ENCODE peak calls at places on chromosomes 1 and 21, in eight cellular contexts. R is sigmoid colon; S is tibial artery; N is A549; Q is fibroblast of the aortic adventitia; T is cardiac fibroblast; Y is CD8-positive, alpha-beta T cell; Z is esophagus muscularis mucosa. K is an unnamed sample.
A peak's percentile ranks its signal among the peaks of the same experiment; 100 is the strongest.

GRCh38 chr1:20266141-20266540 is 24.5 kb upstream of the VWA5B1 start:
- DNase-seq in Q (peak; percentile 12), T (peak; percentile 23), N (no peak), S (no peak), Z (no peak), Y (no peak), R (no peak), K (no peak)

GRCh38 chr1:55257958-55258357 is 42.8 kb upstream of the USP24 start:
- DNase-seq in T (no peak), R (no peak), Z (no peak), Q (no peak), N (no peak), Y (peak; percentile 59), S (no peak), K (no peak)

GRCh38 chr1:67489643-67490042 is 59.4 kb upstream of the SERBP1 start:
- DNase-seq in T (peak; percentile 30), Q (peak; percentile 46), R (no peak), S (no peak), Y (no peak), N (no peak), Z (no peak), K (peak; percentile 20)

GRCh38 chr1:156073740-156074139 is 8.5 kb downstream of the MEX3A start:
- DNase-seq in R (no peak), T (no peak), N (no peak), Q (no peak), Z (no peak), S (no peak), Y (no peak), K (no peak)

GRCh38 chr1:109721971-109722370 is 9.9 kb downstream of the GSTM5 start:
- DNase-seq in Q (no peak), R (no peak), T (no peak), S (no peak), Z (no peak), Y (no peak), N (no peak), K (no peak)

GRCh38 chr1:47677241-47677940 is 239.5 kb downstream of the FOXD2 start:
- DNase-seq in S (no peak), N (no peak), Z (no peak), Y (peak; percentile 5), R (peak; percentile 25), T (no peak), Q (no peak), K (no peak)

GRCh38 chr1:173093721-173094450 is 43.1 kb upstream of the TNFSF18 start:
- DNase-seq in Y (no peak), Q (peak; percentile 10), N (no peak), R (no peak), T (peak; percentile 13), S (no peak), Z (no peak), K (peak; percentile 54)

GRCh38 chr1:19177811-19178210 is 32.3 kb downstream of the UBR4 start:
- DNase-seq in N (no peak), Y (no peak), T (no peak), R (no peak), Q (no peak), Z (no peak), S (no peak), K (no peak)

GRCh38 chr21:42262826-42263225 is 43.9 kb downstream of the ABCG1 start:
- DNase-seq in T (peak; percentile 35), N (peak; percentile 8), R (peak; percentile 86), Q (peak; percentile 4), Z (no peak), Y (no peak), S (peak; percentile 76), K (no peak)

GRCh38 chr1:230058619-230059018 is 8.4 kb upstream of the GALNT2 start:
- DNase-seq in Z (peak; percentile 45), T (no peak), S (no peak), Y (no peak), Q (no peak), N (no peak), R (no peak), K (no peak)

GRCh38 chr1:205926213-205926612 is 17.0 kb downstream of the SLC26A9 start:
- DNase-seq in S (no peak), T (no peak), N (no peak), Z (no peak), R (peak; percentile 29), Q (no peak), Y (no peak), K (no peak)

GRCh38 chr21:42621828-42622199 is 31.6 kb upstream of the PDE9A start:
- DNase-seq in T (no peak), Q (no peak), S (no peak), Z (no peak), R (no peak), Y (no peak), N (no peak), K (no peak)

GRCh38 chr1:32345289-32345827 is 9.3 kb upstream of the MARCKSL1 start:
- DNase-seq in Z (no peak), S (no peak), T (peak; percentile 39), N (no peak), R (no peak), Y (peak; percentile 41), Q (no peak), K (no peak)

GRCh38 chr1:29237906-29238600 is 1.7 kb downstream of the PTPRU start:
- DNase-seq in Y (no peak), T (peak; percentile 21), N (no peak), R (peak; percentile 81), S (peak; percentile 77), Z (no peak), Q (peak; percentile 12), K (no peak)

GRCh38 chr1:243917177-243917862 is 67.3 kb upstream of the AKT3 start:
- DNase-seq in Y (no peak), T (peak; percentile 91), S (no peak), N (peak; percentile 48), Z (no peak), R (peak; percentile 71), Q (peak; percentile 78), K (peak; percentile 85)

GRCh38 chr1:60265560-60266535 is 192.3 kb upstream of the C1orf87 start:
- DNase-seq in R (no peak), S (no peak), T (peak; percentile 88), Q (peak; percentile 59), Z (no peak), N (no peak), Y (no peak), K (peak; percentile 81)

DNA sequence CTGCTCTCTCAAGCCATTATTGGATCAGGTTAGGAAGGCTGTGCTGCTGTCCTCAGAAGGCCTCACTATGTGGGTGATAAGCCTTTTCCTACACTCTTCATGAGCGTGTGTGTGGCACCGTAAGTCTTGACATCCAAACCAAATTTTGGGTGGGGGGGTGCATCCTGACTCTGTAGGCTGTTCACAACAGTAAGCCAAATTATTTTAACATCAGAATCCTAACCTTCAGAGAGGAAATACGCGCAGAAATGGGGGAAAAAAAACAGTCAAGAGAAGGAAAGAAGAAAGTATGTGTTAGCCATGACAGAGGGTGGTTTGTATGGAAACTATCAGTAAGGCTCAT is 21.0 kb downstream of the STPG1 start:
- DNase-seq in R (no peak), Q (no peak), Y (no peak), T (no peak), N (no peak), Z (no peak), S (no peak), K (no peak)
- TF ChIP-seq CTCF in R (no peak), Q (no peak), Y (no peak), T (no peak), N (no peak), Z (no peak), S (no peak), K (no peak)

DNA sequence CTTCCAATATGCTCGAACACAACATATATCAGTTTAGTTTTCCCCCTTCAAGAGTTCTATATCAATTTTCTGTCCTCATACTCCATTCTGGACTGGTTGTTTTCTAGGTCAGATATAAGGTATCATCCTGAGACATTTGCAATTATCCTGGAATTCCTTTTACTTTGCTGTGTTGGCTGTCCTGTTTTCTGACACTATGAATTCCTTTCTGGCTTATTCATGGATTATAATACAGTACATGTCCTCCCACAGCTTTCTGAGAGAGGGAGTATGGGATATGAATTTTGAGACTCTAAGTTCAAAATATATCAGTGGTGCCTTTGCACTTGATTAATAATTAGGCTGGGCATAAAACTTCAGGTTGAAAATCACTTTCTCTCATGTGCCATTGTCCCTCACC is 11.9 kb downstream of the PHTF1 start:
- DNase-seq in N (no peak), S (no peak), Z (no peak), R (no peak), Q (peak; percentile 19), Y (no peak), T (peak; percentile 55), K (peak; percentile 30)
- H3K4me3 ChIP-seq in N (no peak overlapping the region), S (no peak overlapping the region), Z (no peak overlapping the region), R (no peak overlapping the region), Q (no peak overlapping the region), Y (no peak overlapping the region), T (no peak overlapping the region), K (no peak overlapping the region)

DNA sequence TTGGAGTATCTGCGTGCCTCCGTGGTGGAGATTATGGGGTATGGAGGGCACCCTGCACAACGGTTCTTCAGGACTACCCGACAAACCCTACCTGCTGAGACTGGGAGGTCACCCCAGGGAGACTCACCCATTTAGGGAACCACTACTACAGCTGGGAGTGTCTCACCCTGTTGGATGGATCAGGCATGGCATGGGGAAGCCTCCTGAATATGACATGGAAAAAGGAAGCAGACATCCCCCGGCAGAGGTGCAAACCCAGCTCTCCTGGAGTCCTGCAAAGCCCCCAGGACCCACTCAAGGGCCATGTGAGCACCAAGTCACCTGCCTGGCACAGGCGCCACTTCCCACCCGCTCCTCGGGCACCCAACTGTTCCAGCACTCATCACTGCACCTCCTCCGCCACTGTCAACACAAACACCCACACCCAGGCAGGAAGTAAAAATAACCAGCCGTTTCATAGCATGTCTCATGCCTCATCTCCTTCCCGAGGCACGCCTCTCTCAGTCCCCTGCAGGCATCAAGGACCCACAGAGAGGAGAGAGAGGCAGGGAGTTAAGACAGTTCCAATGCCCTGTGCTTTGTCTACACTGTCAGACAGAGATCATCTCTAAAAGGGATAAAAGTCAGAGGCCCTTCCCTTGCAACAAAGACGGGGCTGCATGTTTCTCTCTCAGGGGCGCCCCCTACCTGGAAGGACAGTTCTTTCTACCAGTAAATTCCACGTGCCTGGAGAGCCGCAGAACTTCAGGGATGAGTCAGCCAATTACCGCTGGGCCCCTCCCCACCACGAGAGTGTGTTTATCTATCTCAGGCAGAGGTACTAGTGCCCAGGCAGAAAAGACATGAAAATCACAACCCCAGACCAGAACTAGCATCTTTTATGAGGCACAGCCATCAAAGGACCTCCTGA is 150.1 kb upstream of the SOD1 start:
- DNase-seq in Q (no peak), Y (peak; percentile 71), S (no peak), R (no peak), Z (no peak), N (peak; percentile 44), T (peak; percentile 11), K (no peak)
- TF ChIP-seq CTCF in Q (no peak), Y (peak; percentile 36), S (no peak), R (no peak), Z (no peak), N (peak; percentile 7), T (no peak), K (no peak)

DNA sequence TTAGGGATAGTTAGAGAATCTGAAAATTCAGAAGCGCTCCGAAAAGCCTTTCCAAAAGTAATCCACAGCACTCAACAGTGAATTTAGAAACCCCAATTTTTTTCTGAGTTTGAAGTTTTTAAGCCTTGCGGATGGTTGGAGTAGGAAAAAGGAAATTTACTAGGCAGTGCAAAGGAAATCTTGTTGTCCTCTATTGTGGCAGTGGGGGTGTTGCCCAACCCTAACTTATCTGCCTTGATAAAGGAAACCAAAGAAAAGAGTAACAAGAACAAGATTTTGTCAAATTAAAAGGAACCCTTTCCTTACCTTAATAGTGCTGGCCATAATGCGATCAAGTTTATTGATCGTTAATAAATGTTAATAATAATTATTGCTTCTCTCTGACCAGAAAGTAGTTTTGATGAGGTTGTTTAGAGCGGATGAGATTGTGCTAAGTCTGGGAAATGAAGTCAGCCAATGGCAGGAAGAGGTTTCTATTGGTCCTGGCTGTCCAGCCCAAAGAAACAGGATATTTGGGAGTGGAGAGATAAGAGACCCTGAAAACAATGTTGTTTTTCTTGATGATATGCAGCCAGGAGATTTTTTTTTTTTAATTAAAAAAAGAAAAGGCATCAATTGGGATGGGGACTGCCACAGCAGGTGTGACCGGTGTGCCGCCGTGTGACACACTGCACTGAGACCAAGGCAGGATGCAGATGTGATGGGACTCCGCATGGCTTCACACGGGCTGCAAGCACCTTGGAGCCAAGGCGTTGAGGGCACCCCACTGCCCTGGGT is at the start of gene ERG:
- DNase-seq in Y (no peak), Q (no peak), T (no peak), N (no peak), Z (peak; percentile 74), S (no peak), R (no peak), K (no peak)
- H3K4me3 ChIP-seq in Y (no peak within 1 kb of the TSS), Q (no peak within 1 kb of the TSS), T (no peak within 1 kb of the TSS), N (no peak within 1 kb of the TSS), Z (peak within 1 kb of the TSS; percentile 43), S (peak within 1 kb of the TSS; percentile 14), R (peak within 1 kb of the TSS; percentile 13), K (no peak within 1 kb of the TSS)

K was measured in foreskin fibroblast.